ENCODE peak calls at places on chromosomes 11 and 22, in seven cellular contexts. S is neuronal stem cell, F is IMR-90, K is H9, L is H1, D is mesenchymal stem cell, O is trophoblast cell. R is an unnamed sample.

GRCh38 chr11:15967966-15968365 is 388.4 kb downstream of the SOX6 start:
- DNase-seq in L (no peak), O (no peak), F (peak; percentile 76), K (no peak), D (peak; percentile 79), S (no peak), R (no peak)

GRCh38 chr11:64040684-64041267 is 5.0 kb downstream of the FLRT1 start:
- DNase-seq in F (no peak), O (no peak), S (no peak), L (no peak), D (no peak), K (peak; percentile 72), R (no peak)

GRCh38 chr11:96483550-96483949 is 93.7 kb downstream of the JRKL start:
- DNase-seq in O (no peak), L (no peak), S (no peak), K (no peak), F (no peak), D (peak; percentile 1), R (no peak)

GRCh38 chr11:44518968-44519550 is 46.4 kb upstream of the CD82 start:
- DNase-seq in O (no peak), K (no peak), D (no peak), L (no peak), F (no peak), S (no peak), R (no peak)

GRCh38 chr11:65992056-65992455 is 9.9 kb downstream of the EIF1AD start:
- DNase-seq in O (no peak), K (no peak), F (no peak), D (no peak), S (no peak), L (no peak), R (no peak)

GRCh38 chr22:40855960-40856512 is 403 bp downstream of the ST13 start:
- DNase-seq in L (no peak), D (no peak), K (peak; percentile 46), S (peak; percentile 53), F (peak; percentile 18), O (no peak), R (peak; percentile 52)

GRCh38 chr22:44291265-44292006 is 21.3 kb downstream of the SHISAL1 start:
- DNase-seq in S (no peak), L (no peak), F (peak; percentile 7), K (no peak), O (no peak), D (peak; percentile 46), R (no peak)

GRCh38 chr22:17106785-17107546 is 14.2 kb downstream of the TMEM121B start:
- DNase-seq in L (no peak), O (no peak), F (no peak), D (no peak), S (no peak), K (no peak), R (no peak)

GRCh38 chr11:35918716-35919115 is 25.1 kb upstream of the LDLRAD3 start:
- DNase-seq in D (no peak), F (no peak), K (no peak), S (peak; percentile 21), O (no peak), L (no peak), R (no peak)
- H4K8ac ChIP-seq in D (no peak overlapping the region), F (no peak overlapping the region), K (no peak overlapping the region), S (no peak overlapping the region), O (no peak overlapping the region), L (no peak overlapping the region), R (no peak overlapping the region)

GRCh38 chr22:37751449-37752188 is 54.8 kb downstream of the TRIOBP start:
- DNase-seq in K (no peak), S (no peak), D (no peak), L (no peak), F (no peak), O (no peak), R (peak; percentile 53)
- H2AK5ac ChIP-seq in K (no peak overlapping the region), S (peak overlapping the region; percentile 78), D (peak overlapping the region; percentile 69), L (no peak overlapping the region), F (peak overlapping the region; percentile 99), O (peak overlapping the region; percentile 30), R (no peak overlapping the region)

DNA sequence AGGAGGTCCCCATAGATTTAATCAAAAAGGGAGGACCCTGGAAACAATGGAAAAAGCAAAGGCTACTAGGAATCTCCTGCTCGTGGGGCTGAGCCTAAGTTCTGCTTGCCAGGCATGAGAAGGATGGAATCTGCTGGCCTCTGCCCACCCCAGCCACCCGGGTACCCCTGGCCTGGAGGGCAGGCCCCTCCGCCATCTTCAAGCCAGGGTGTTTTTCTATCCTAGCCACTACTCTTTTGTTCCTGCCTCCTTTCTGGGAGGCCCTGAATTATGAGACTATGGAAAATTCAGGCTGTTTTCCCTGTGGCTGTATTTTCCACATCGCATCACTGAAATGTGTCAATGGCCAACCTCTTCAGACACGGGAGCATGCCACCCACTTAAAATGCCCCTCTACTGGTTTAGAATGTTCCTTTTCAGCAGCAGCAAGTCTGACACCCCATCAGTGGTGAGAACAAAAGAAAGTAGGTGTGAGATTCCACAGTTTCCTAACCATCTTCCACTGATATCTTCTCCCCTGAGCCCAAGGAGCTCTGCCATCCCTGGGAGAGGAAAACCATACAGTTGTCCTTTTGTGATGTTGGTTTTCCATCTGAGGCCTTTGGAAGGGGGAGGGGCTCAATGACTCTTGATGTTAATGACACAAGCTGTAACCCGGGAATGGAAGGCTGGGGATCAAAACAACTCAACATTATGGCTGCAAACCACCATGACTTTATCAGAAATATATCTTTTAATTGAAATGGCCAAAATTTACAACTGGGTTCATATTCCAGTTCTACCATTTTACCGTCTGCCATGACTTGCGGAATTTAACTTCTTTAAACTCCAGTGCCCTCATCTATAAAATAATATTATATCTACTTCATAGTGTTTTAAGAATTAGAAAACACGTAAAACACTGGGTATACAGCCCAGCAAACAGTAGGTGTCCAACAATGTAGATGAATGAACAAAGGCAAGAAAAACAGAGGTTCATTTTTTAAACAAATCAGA is 22.2 kb downstream of the DKK3 start:
- DNase-seq in S (no peak), K (peak; percentile 12), L (no peak), F (no peak), D (no peak), O (no peak), R (peak; percentile 97)
- H4K8ac ChIP-seq in S (no peak overlapping the region), K (no peak overlapping the region), L (no peak overlapping the region), F (peak overlapping the region; percentile 78), D (no peak overlapping the region), O (no peak overlapping the region), R (no peak overlapping the region)

DNA sequence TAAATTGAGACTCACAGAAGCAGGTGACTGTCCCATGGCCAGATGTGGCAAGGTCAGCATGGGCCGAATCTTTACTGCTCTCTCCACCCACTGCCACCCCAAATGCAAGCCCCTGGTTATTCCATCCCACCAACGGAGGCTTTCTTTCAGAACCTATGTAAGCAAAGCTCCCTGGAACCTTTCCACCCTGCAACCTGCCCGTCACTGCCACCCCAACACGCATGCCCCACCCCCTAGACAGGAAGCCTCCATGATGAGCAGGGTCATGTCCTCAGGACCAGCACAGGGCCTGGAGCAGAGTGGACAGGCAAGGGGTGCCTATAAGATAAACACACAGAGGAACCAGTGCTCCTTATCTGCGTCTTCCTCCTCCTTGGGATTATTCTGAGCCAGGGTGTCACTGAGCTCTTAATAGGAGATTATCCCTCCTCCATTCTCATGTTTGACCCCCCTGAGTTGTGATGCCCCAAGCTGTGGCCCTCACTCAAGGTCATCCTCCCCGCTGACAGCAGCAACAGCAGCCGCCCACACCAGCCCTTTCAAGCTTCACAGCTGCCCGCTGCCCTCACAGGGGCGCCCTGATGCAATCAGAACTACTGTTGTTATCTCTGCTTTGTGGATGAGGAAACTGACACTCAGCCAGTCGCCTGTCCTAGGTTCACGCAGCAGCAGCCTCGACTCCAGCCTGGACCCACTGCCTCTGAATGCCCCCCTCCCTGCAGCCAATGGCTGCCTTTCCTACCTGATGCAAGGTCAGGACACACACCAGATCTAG is 647.2 kb downstream of the TBC1D22A start:
- DNase-seq in L (no peak), F (no peak), O (no peak), D (no peak), S (no peak), K (no peak), R (no peak)
- H2AK5ac ChIP-seq in L (no peak overlapping the region), F (no peak overlapping the region), O (no peak overlapping the region), D (no peak overlapping the region), S (no peak overlapping the region), K (no peak overlapping the region), R (no peak overlapping the region)

GRCh38 chr22:32307617-32308016 is 50.0 kb upstream of the RFPL3 start:
- DNase-seq in S (no peak), K (no peak), L (no peak), D (no peak), F (no peak), O (no peak), R (no peak)

GRCh38 chr22:32308934-32309333 is 48.7 kb upstream of the RFPL3 start:
- DNase-seq in O (no peak), L (no peak), F (no peak), K (no peak), S (no peak), D (no peak), R (no peak)

GRCh38 chr22:32306561-32306960 is 51.1 kb upstream of the RFPL3 start:
- DNase-seq in K (no peak), F (no peak), O (no peak), L (no peak), D (no peak), S (no peak), R (no peak)

GRCh38 chr22:32308191-32308590 is 49.5 kb upstream of the RFPL3 start:
- DNase-seq in K (no peak), O (no peak), D (no peak), L (no peak), S (no peak), F (no peak), R (no peak)

GRCh38 chr22:32307055-32307454 is 50.6 kb upstream of the RFPL3 start:
- DNase-seq in S (no peak), O (no peak), F (no peak), L (no peak), K (no peak), D (no peak), R (no peak)
- H4K8ac ChIP-seq in S (no peak overlapping the region), O (no peak overlapping the region), F (no peak overlapping the region), L (no peak overlapping the region), K (no peak overlapping the region), D (no peak overlapping the region), R (no peak overlapping the region)

GRCh38 chr11:120403966-120404365 is 67.8 kb downstream of the ARHGEF12 start:
- DNase-seq in O (no peak), F (no peak), K (no peak), L (no peak), D (no peak), S (no peak), R (no peak)
- H2AK5ac ChIP-seq in O (no peak overlapping the region), F (no peak overlapping the region), K (no peak overlapping the region), L (no peak overlapping the region), D (no peak overlapping the region), S (no peak overlapping the region), R (no peak overlapping the region)